ENCODE peak calls at places on chromosomes 1 and 21, in eight cellular contexts. H is stimulated activated CD8-positive, alpha-beta memory T cell treated with anti-CD3 and anti-CD28 coated beads, Interleukin-12 subunit alpha, Interleukin-12 subunit beta, amount 100 ng/mL, for 4 hours; U is astrocyte of the cerebellum; J is SW480; Q is ELR; N is hepatic stellate cell; K is lower lobe of right lung; P is AML-193. C is an unnamed sample.

GRCh38 chr1:45023663-45024062 is 11.6 kb downstream of the UROD start:
- DNase-seq in N (no peak), Q (no peak), K (no peak), U (no peak), J (no peak), H (no peak), P (no peak), C (no peak)

GRCh38 chr1:44068442-44068861 is 37.2 kb upstream of the SLC6A9 start:
- DNase-seq in U (no peak), N (no peak), P (peak), Q (no peak), H (no peak), K (peak), J (no peak), C (no peak)

GRCh38 chr1:18190598-18190997 is 83.0 kb downstream of the IGSF21 start:
- DNase-seq in K (no peak), N (no peak), P (no peak), J (no peak), U (no peak), Q (no peak), H (no peak), C (no peak)

GRCh38 chr21:14263879-14264278 is 47.9 kb downstream of the RBM11 start:
- DNase-seq in Q (no peak), N (no peak), U (no peak), J (no peak), H (no peak), K (no peak), P (no peak), C (no peak)

GRCh38 chr21:43295016-43295958 is 126.5 kb downstream of the CRYAA start:
- DNase-seq in U (no peak), K (peak), H (no peak), P (no peak), J (no peak), Q (no peak), N (no peak), C (no peak)

GRCh38 chr1:40450491-40451237 is 388 bp downstream of the ZFP69B start:
- DNase-seq in J (no peak), U (peak), N (peak), K (no peak), P (no peak), H (peak), Q (peak), C (peak)

GRCh38 chr1:12608311-12608957 is 9.6 kb downstream of the DHRS3 start:
- DNase-seq in J (no peak), P (no peak), N (no peak), U (no peak), H (no peak), Q (no peak), K (no peak), C (no peak)

GRCh38 chr1:155013632-155014031 is 11.0 kb downstream of the ZBTB7B start:
- DNase-seq in K (no peak), H (no peak), U (no peak), J (no peak), Q (no peak), P (no peak), N (no peak), C (no peak)

GRCh38 chr1:228379165-228379460 is 27.5 kb downstream of the TRIM11 start:
- DNase-seq in H (no peak), J (peak), K (peak), U (no peak), N (no peak), P (no peak), Q (peak), C (no peak)

GRCh38 chr1:163085041-163085903 is 16.1 kb downstream of the RGS4 start:
- DNase-seq in P (no peak), Q (peak), K (no peak), N (no peak), U (no peak), H (no peak), J (no peak), C (peak)

GRCh38 chr1:46940307-46940706 is 969 bp downstream of the CYP4A11 start:
- DNase-seq in P (no peak), H (no peak), K (no peak), J (no peak), Q (no peak), U (no peak), N (no peak), C (no peak)

GRCh38 chr1:8094481-8095241 is 68.6 kb upstream of the ERRFI1 start:
- DNase-seq in H (no peak), U (peak), N (no peak), J (no peak), P (no peak), Q (peak), K (no peak), C (peak)

GRCh38 chr1:116664366-116664983 is 3.1 kb downstream of the IGSF3 start:
- DNase-seq in Q (no peak), J (no peak), U (no peak), K (no peak), P (no peak), N (no peak), H (no peak), C (no peak)

GRCh38 chr1:156281281-156282142 is 1.1 kb downstream of the SMG5 start:
- DNase-seq in H (peak), Q (peak), J (peak), N (peak), U (no peak), P (peak), K (no peak), C (peak)

GRCh38 chr21:39845581-39846130 is 21.6 kb upstream of the PCP4 start:
- DNase-seq in P (no peak), J (peak), Q (no peak), N (no peak), K (no peak), U (peak), H (no peak), C (no peak)

GRCh38 chr1:42081475-42081874 is 71.7 kb upstream of the GUCA2B start:
- DNase-seq in Q (no peak), J (peak), U (no peak), P (no peak), K (peak), H (no peak), N (no peak), C (no peak)

GRCh38 chr1:188170446-188170845 is 1341.7 kb downstream of the PLA2G4A start:
- DNase-seq in J (no peak), N (no peak), Q (no peak), H (no peak), P (no peak), U (no peak), K (no peak), C (no peak)

GRCh38 chr21:44878053-44878982 is 4.8 kb upstream of the PTTG1IP start:
- DNase-seq in K (no peak), J (peak), H (no peak), Q (no peak), N (no peak), U (no peak), P (peak), C (peak)

GRCh38 chr1:56132520-56132919 is 446.8 kb downstream of the PLPP3 start:
- DNase-seq in K (no peak), Q (no peak), J (no peak), H (no peak), U (no peak), N (no peak), P (no peak), C (no peak)

GRCh38 chr1:87428351-87428750 is 99.7 kb downstream of the LMO4 start:
- DNase-seq in H (no peak), J (no peak), P (no peak), N (no peak), Q (no peak), U (no peak), K (no peak), C (no peak)

GRCh38 chr1:42669936-42670335 is 11.7 kb downstream of the PPIH start:
- DNase-seq in K (peak), J (no peak), H (no peak), N (no peak), U (no peak), P (no peak), Q (no peak), C (no peak)

GRCh38 chr1:241101622-241102021 is 255.4 kb downstream of the RGS7 start:
- DNase-seq in P (no peak), Q (peak), N (peak), K (no peak), H (no peak), J (peak), U (no peak), C (no peak)

GRCh38 chr1:118143828-118144227 is 41.2 kb downstream of the SPAG17 start:
- DNase-seq in Q (no peak), J (no peak), H (no peak), U (no peak), P (no peak), K (no peak), N (no peak), C (no peak)

GRCh38 chr1:227922501-227923352 is 25.0 kb downstream of the WNT9A start:
- DNase-seq in Q (no peak), K (no peak), N (no peak), P (no peak), H (no peak), U (no peak), J (no peak), C (no peak)

GRCh38 chr1:57976218-57976617 is 552.4 kb upstream of the DAB1 start:
- DNase-seq in U (no peak), P (no peak), Q (no peak), J (no peak), N (no peak), K (no peak), H (no peak), C (no peak)

GRCh38 chr1:157272899-157273774 is 134.9 kb upstream of the ETV3 start:
- DNase-seq in K (no peak), J (no peak), P (no peak), H (no peak), Q (no peak), U (no peak), N (no peak), C (no peak)